ENCODE peak calls at places on chromosomes 6 and 20, in six cellular contexts. I is HCT116, S is astrocyte of the spinal cord, E is cardiac muscle cell, Y is lung, X is AG04450. C is an unnamed sample.
A peak's percentile ranks its signal among the peaks of the same experiment; 100 is the strongest.

GRCh38 chr6:129981598-129981997 is 36.8 kb upstream of the L3MBTL3 start:
- DNase-seq in Y (no peak), E (no peak), X (no peak), S (peak; percentile 3), I (peak; percentile 12), C (no peak)

GRCh38 chr6:144219056-144219685 is 66.0 kb upstream of the UTRN start:
- DNase-seq in Y (no peak), X (no peak), E (peak; percentile 51), S (peak; percentile 64), I (peak; percentile 40), C (peak; percentile 44)

GRCh38 chr6:168906251-168906845 is 347.3 kb downstream of the THBS2 start:
- DNase-seq in X (no peak), S (no peak), I (no peak), E (no peak), Y (no peak), C (no peak)

GRCh38 chr6:36970892-36971842 is 14.8 kb downstream of the MTCH1 start:
- DNase-seq in I (no peak), S (no peak), E (peak; percentile 91), X (no peak), Y (no peak), C (no peak)

GRCh38 chr6:150539111-150539510 is 60.6 kb upstream of the PLEKHG1 start:
- DNase-seq in E (no peak), Y (no peak), I (no peak), X (no peak), S (no peak), C (no peak)

GRCh38 chr20:51298141-51298540 is 244.4 kb downstream of the NFATC2 start:
- DNase-seq in Y (no peak), E (no peak), X (no peak), I (no peak), S (no peak), C (no peak)

GRCh38 chr20:37349517-37350491 is 3.9 kb downstream of the SRC start:
- DNase-seq in Y (peak; percentile 53), X (no peak), I (no peak), S (no peak), E (no peak), C (no peak)

GRCh38 chr6:43746613-43747101 is 23.4 kb upstream of the VEGFA start:
- DNase-seq in S (no peak), E (no peak), Y (peak; percentile 28), X (no peak), I (no peak), C (no peak)

GRCh38 chr20:44979090-44979621 is 12.8 kb downstream of the STK4 start:
- DNase-seq in S (peak; percentile 13), E (no peak), I (no peak), X (no peak), Y (peak; percentile 45), C (peak; percentile 79)

GRCh38 chr20:62780204-62780603 is 16.1 kb upstream of the MRGBP start:
- DNase-seq in S (no peak), I (no peak), Y (no peak), E (no peak), X (no peak), C (no peak)

GRCh38 chr20:61186771-61187170 is 65.3 kb upstream of the CDH4 start:
- DNase-seq in S (no peak), E (no peak), Y (no peak), I (no peak), X (no peak), C (no peak)

GRCh38 chr6:2766767-2767314 is 1.6 kb downstream of the WRNIP1 start:
- DNase-seq in Y (no peak), S (peak; percentile 33), I (no peak), E (no peak), X (no peak), C (no peak)

GRCh38 chr6:163626073-163626867 is 211.8 kb downstream of the QKI start:
- DNase-seq in Y (no peak), I (no peak), X (no peak), S (no peak), E (no peak), C (no peak)

GRCh38 chr6:5670381-5670780 is 336.3 kb downstream of the NRN1 start:
- DNase-seq in I (no peak), S (no peak), Y (no peak), X (no peak), E (no peak), C (no peak)

GRCh38 chr6:137570307-137570832 is 76.2 kb upstream of the OLIG3 start:
- DNase-seq in X (no peak), S (no peak), Y (no peak), E (no peak), I (no peak), C (no peak)

GRCh38 chr20:19975436-19975799 is 41.7 kb upstream of the NAA20 start:
- DNase-seq in S (peak; percentile 56), Y (no peak), I (no peak), E (no peak), X (no peak), C (no peak)

GRCh38 chr6:28167068-28167467 is 25.4 kb downstream of the ZKSCAN8 start:
- DNase-seq in Y (no peak), S (peak; percentile 22), I (no peak), X (peak; percentile 13), E (no peak), C (no peak)

GRCh38 chr6:33613794-33614166 is 7.3 kb upstream of the ITPR3 start:
- DNase-seq in E (no peak), Y (no peak), S (peak; percentile 70), X (no peak), I (no peak), C (no peak)

GRCh38 chr20:22333885-22334545 is 250.4 kb downstream of the FOXA2 start:
- DNase-seq in X (peak; percentile 6), E (peak; percentile 79), I (peak; percentile 38), Y (peak; percentile 54), S (peak; percentile 49), C (peak; percentile 63)

GRCh38 chr6:50853924-50854323 is 35.3 kb downstream of the TFAP2B start:
- DNase-seq in I (no peak), S (no peak), E (no peak), Y (no peak), X (no peak), C (no peak)

GRCh38 chr6:111706841-111707391 is 101.2 kb upstream of the TRAF3IP2 start:
- DNase-seq in S (no peak), Y (no peak), X (no peak), I (no peak), E (no peak), C (no peak)

GRCh38 chr20:58078741-58079522 is 149.5 kb downstream of the ANKRD60 start:
- DNase-seq in I (no peak), Y (no peak), S (peak; percentile 87), E (no peak), X (no peak), C (no peak)

GRCh38 chr20:37661536-37661935 is 32.3 kb upstream of the CTNNBL1 start:
- DNase-seq in E (no peak), I (no peak), S (no peak), Y (no peak), X (no peak), C (no peak)

GRCh38 chr20:22470620-22471026 is 113.7 kb downstream of the FOXA2 start:
- DNase-seq in S (no peak), Y (no peak), X (no peak), E (no peak), I (no peak), C (no peak)

GRCh38 chr6:1129141-1129540 is 182.8 kb upstream of the FOXQ1 start:
- DNase-seq in I (no peak), X (no peak), E (no peak), Y (no peak), S (no peak), C (no peak)

GRCh38 chr6:26097268-26097875 is 10.1 kb downstream of the HFE start:
- DNase-seq in S (peak; percentile 66), X (no peak), E (peak; percentile 83), I (peak; percentile 55), Y (peak; percentile 65), C (peak; percentile 61)

GRCh38 chr6:47294990-47295389 is 14.7 kb downstream of the TNFRSF21 start:
- DNase-seq in X (no peak), Y (no peak), S (no peak), I (no peak), E (peak; percentile 15), C (no peak)

GRCh38 chr20:12748359-12748994 is 260.3 kb upstream of the SPTLC3 start:
- DNase-seq in S (no peak), E (no peak), X (no peak), Y (no peak), I (no peak), C (no peak)

GRCh38 chr6:50716887-50717509 is 3.7 kb downstream of the TFAP2D start:
- DNase-seq in Y (no peak), X (no peak), S (no peak), I (no peak), E (no peak), C (no peak)

GRCh38 chr6:103784117-103784516 is 1075.6 kb downstream of the HACE1 start:
- DNase-seq in X (no peak), Y (no peak), S (no peak), I (no peak), E (no peak), C (no peak)
- H3K4me3 ChIP-seq in X (no peak overlapping the region), Y (no peak overlapping the region), S (no peak overlapping the region), I (no peak overlapping the region), E (no peak overlapping the region), C (no peak overlapping the region)

GRCh38 chr20:3173582-3174441 is 463 bp upstream of the LZTS3 start:
- DNase-seq in E (peak; percentile 95), I (peak; percentile 38), S (peak; percentile 76), Y (peak; percentile 90), X (peak; percentile 23), C (peak; percentile 72)

GRCh38 chr20:3172126-3172932 is 1.0 kb downstream of the LZTS3 start:
- DNase-seq in I (no peak), Y (no peak), E (no peak), S (no peak), X (no peak), C (no peak)

GRCh38 chr20:3175270-3175669 is 1.9 kb upstream of the LZTS3 start:
- DNase-seq in E (no peak), Y (no peak), X (no peak), S (no peak), I (no peak), C (no peak)

GRCh38 chr20:3172933-3173581 is at the start of gene LZTS3:
- DNase-seq in E (no peak), S (peak; percentile 52), X (no peak), I (no peak), Y (peak; percentile 65), C (peak; percentile 45)

GRCh38 chr20:3174442-3175263 is 1.3 kb upstream of the LZTS3 start:
- DNase-seq in E (no peak), I (peak; percentile 26), S (peak; percentile 15), Y (no peak), X (no peak), C (no peak)
- H3K4me3 ChIP-seq in E (peak overlapping the region; percentile 89), I (peak overlapping the region; percentile 76), S (peak overlapping the region; percentile 72), Y (peak overlapping the region; percentile 83), X (peak overlapping the region; percentile 76), C (peak overlapping the region; percentile 79)

DNA sequence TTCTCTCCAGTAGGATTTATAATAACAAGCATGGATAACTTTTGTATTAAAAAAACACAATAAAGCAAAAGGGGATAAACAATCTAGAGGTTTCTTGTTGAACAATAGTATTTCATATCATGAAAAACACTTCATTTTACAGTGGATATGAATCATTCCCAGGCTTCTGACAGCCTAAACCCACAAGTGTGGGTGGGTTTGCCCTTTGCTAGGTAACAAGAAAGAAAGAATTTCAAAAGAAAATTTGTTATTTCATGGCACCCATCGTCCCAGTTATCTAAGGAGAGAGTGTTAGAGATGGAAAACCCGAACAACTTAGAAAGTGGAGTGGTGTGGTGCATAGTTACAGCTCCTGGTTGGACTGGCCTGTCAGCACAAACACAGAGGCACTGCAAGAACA is 76.1 kb upstream of the GPR6 start:
- DNase-seq in S (no peak), X (no peak), I (no peak), E (no peak), Y (no peak), C (no peak)
- H3K4me3 ChIP-seq in S (no peak overlapping the region), X (no peak overlapping the region), I (no peak overlapping the region), E (no peak overlapping the region), Y (no peak overlapping the region), C (no peak overlapping the region)

GRCh38 chr20:41049451-41049850 is 20.8 kb downstream of the TOP1 start:
- DNase-seq in E (no peak), I (no peak), Y (no peak), X (no peak), S (no peak), C (no peak)
- H3K4me3 ChIP-seq in E (no peak overlapping the region), I (no peak overlapping the region), Y (no peak overlapping the region), X (no peak overlapping the region), S (no peak overlapping the region), C (no peak overlapping the region)